ENCODE peak calls at places on chromosomes 3 and 15, in four cellular contexts. One of them, this sample, is unnamed.

GRCh38 chr15:54660356-54660755 is 536.4 kb downstream of the RSL24D1 start:
- DNase-seq in cardiac muscle cell: no peak
- DNase-seq in IMR-90: no peak
- DNase-seq in pancreas: no peak
- DNase-seq in this sample: no peak

GRCh38 chr3:52892625-52893311 is 4.6 kb downstream of the STIMATE start:
- DNase-seq in pancreas: no peak
- DNase-seq in IMR-90: no peak
- DNase-seq in cardiac muscle cell: peak
- DNase-seq in this sample: peak

GRCh38 chr3:126971891-126972351 is 11.0 kb upstream of the PLXNA1 start:
- DNase-seq in IMR-90: peak
- DNase-seq in cardiac muscle cell: peak
- DNase-seq in pancreas: peak
- DNase-seq in this sample: no peak

GRCh38 chr3:182794806-182795369 is 1.6 kb downstream of the ATP11B start:
- DNase-seq in pancreas: no peak
- DNase-seq in IMR-90: peak
- DNase-seq in cardiac muscle cell: peak
- DNase-seq in this sample: no peak

GRCh38 chr15:90400759-90401314 is 12.8 kb downstream of the IQGAP1 start:
- DNase-seq in IMR-90: peak
- DNase-seq in cardiac muscle cell: peak
- DNase-seq in pancreas: no peak
- DNase-seq in this sample: peak

GRCh38 chr3:174955513-174956001 is 96.4 kb downstream of the NAALADL2 start:
- DNase-seq in pancreas: no peak
- DNase-seq in cardiac muscle cell: peak
- DNase-seq in IMR-90: peak
- DNase-seq in this sample: no peak

GRCh38 chr3:8822141-8822540 is 52.7 kb upstream of the OXTR start:
- DNase-seq in cardiac muscle cell: peak
- DNase-seq in pancreas: no peak
- DNase-seq in IMR-90: peak
- DNase-seq in this sample: no peak

GRCh38 chr3:195257454-195258448 is 13.2 kb downstream of the XXYLT1 start:
- DNase-seq in cardiac muscle cell: no peak
- DNase-seq in IMR-90: peak
- DNase-seq in pancreas: no peak
- DNase-seq in this sample: no peak

GRCh38 chr15:88998980-88999713 is 86.0 kb upstream of the MFGE8 start:
- DNase-seq in cardiac muscle cell: no peak
- DNase-seq in IMR-90: no peak
- DNase-seq in pancreas: no peak
- DNase-seq in this sample: no peak

GRCh38 chr3:194135806-194136518 is at the start of gene HES1:
- DNase-seq in cardiac muscle cell: peak
- DNase-seq in IMR-90: peak
- DNase-seq in pancreas: peak
- DNase-seq in this sample: no peak

GRCh38 chr3:197183582-197183981 is 114.8 kb downstream of the DLG1 start:
- DNase-seq in IMR-90: no peak
- DNase-seq in pancreas: no peak
- DNase-seq in cardiac muscle cell: no peak
- DNase-seq in this sample: no peak

GRCh38 chr3:12413721-12414255 is 70.5 kb upstream of the TSEN2 start:
- DNase-seq in cardiac muscle cell: no peak
- DNase-seq in pancreas: no peak
- DNase-seq in IMR-90: no peak
- DNase-seq in this sample: no peak

GRCh38 chr3:154955907-154956533 is 124.1 kb upstream of the MME start:
- DNase-seq in cardiac muscle cell: no peak
- DNase-seq in pancreas: no peak
- DNase-seq in IMR-90: no peak
- DNase-seq in this sample: no peak

GRCh38 chr3:125165189-125165947 is 47.2 kb downstream of the SLC12A8 start:
- DNase-seq in IMR-90: peak
- DNase-seq in cardiac muscle cell: peak
- DNase-seq in pancreas: no peak
- DNase-seq in this sample: no peak

GRCh38 chr15:68366314-68366713 is 65.6 kb downstream of the ITGA11 start:
- DNase-seq in pancreas: no peak
- DNase-seq in cardiac muscle cell: no peak
- DNase-seq in IMR-90: no peak
- DNase-seq in this sample: no peak

GRCh38 chr3:104388624-104389023 is 978.1 kb upstream of the ALCAM start:
- DNase-seq in IMR-90: peak
- DNase-seq in cardiac muscle cell: peak
- DNase-seq in pancreas: no peak
- DNase-seq in this sample: no peak

GRCh38 chr3:2623463-2623862 is 486.7 kb downstream of the IL5RA start:
- DNase-seq in IMR-90: peak
- DNase-seq in pancreas: no peak
- DNase-seq in cardiac muscle cell: no peak
- DNase-seq in this sample: no peak

GRCh38 chr15:25846377-25846776 is 16.8 kb downstream of the ATP10A start:
- DNase-seq in pancreas: no peak
- DNase-seq in IMR-90: no peak
- DNase-seq in cardiac muscle cell: no peak
- DNase-seq in this sample: peak

GRCh38 chr15:73361331-73361730 is 7.4 kb downstream of the HCN4 start:
- DNase-seq in cardiac muscle cell: no peak
- DNase-seq in pancreas: no peak
- DNase-seq in IMR-90: no peak
- DNase-seq in this sample: no peak

GRCh38 chr15:90529369-90530249 is at the start of gene CRTC3:
- DNase-seq in IMR-90: peak
- DNase-seq in pancreas: peak
- DNase-seq in cardiac muscle cell: peak
- DNase-seq in this sample: peak

GRCh38 chr15:92958105-92958504 is 58.0 kb downstream of the CHD2 start:
- DNase-seq in cardiac muscle cell: peak
- DNase-seq in pancreas: no peak
- DNase-seq in IMR-90: peak
- DNase-seq in this sample: peak

GRCh38 chr15:52790941-52791751 is 1.0 kb upstream of the ONECUT1 start:
- DNase-seq in pancreas: peak
- DNase-seq in IMR-90: peak
- DNase-seq in cardiac muscle cell: peak
- DNase-seq in this sample: no peak

GRCh38 chr15:80709542-80709941 is 14.4 kb downstream of the ABHD17C start:
- DNase-seq in cardiac muscle cell: no peak
- DNase-seq in IMR-90: no peak
- DNase-seq in pancreas: no peak
- DNase-seq in this sample: no peak

GRCh38 chr3:9153763-9154601 is 95.5 kb downstream of the SRGAP3 start:
- DNase-seq in pancreas: no peak
- DNase-seq in IMR-90: no peak
- DNase-seq in cardiac muscle cell: peak
- DNase-seq in this sample: no peak

GRCh38 chr3:100045696-100046095 is 68.6 kb downstream of the FILIP1L start:
- DNase-seq in IMR-90: peak
- DNase-seq in pancreas: no peak
- DNase-seq in cardiac muscle cell: peak
- DNase-seq in this sample: no peak

GRCh38 chr3:73766599-73767378 is 142.0 kb upstream of the PDZRN3 start:
- DNase-seq in pancreas: no peak
- DNase-seq in cardiac muscle cell: peak
- DNase-seq in IMR-90: peak
- DNase-seq in this sample: no peak

GRCh38 chr3:192481638-192482037 is 245.7 kb downstream of the FGF12 start:
- DNase-seq in cardiac muscle cell: peak
- DNase-seq in pancreas: no peak
- DNase-seq in IMR-90: peak
- DNase-seq in this sample: no peak

GRCh38 chr15:63353261-63353660 is 28.4 kb downstream of the CA12 start:
- DNase-seq in cardiac muscle cell: no peak
- DNase-seq in pancreas: no peak
- DNase-seq in IMR-90: no peak
- DNase-seq in this sample: no peak

GRCh38 chr15:99707481-99708270 is 25.6 kb downstream of the LYSMD4 start:
- DNase-seq in cardiac muscle cell: no peak
- DNase-seq in pancreas: no peak
- DNase-seq in IMR-90: peak
- DNase-seq in this sample: no peak
- H3K4me3 ChIP-seq in cardiac muscle cell: no peak
- H3K4me3 ChIP-seq in pancreas: no peak
- H3K4me3 ChIP-seq in IMR-90: no peak
- H3K4me3 ChIP-seq in this sample: peak

GRCh38 chr15:96349933-96350292 is 19.4 kb downstream of the NR2F2 start:
- DNase-seq in IMR-90: no peak
- DNase-seq in cardiac muscle cell: no peak
- DNase-seq in pancreas: no peak
- DNase-seq in this sample: no peak

GRCh38 chr15:96347181-96348111 is 16.9 kb downstream of the NR2F2 start:
- DNase-seq in IMR-90: no peak
- DNase-seq in pancreas: no peak
- DNase-seq in cardiac muscle cell: peak
- DNase-seq in this sample: no peak

GRCh38 chr15:96349034-96349932 is 18.8 kb downstream of the NR2F2 start:
- DNase-seq in cardiac muscle cell: no peak
- DNase-seq in pancreas: no peak
- DNase-seq in IMR-90: no peak
- DNase-seq in this sample: no peak

GRCh38 chr15:96350321-96350720 is 19.8 kb downstream of the NR2F2 start:
- DNase-seq in pancreas: no peak
- DNase-seq in cardiac muscle cell: no peak
- DNase-seq in IMR-90: no peak
- DNase-seq in this sample: no peak

DNA sequence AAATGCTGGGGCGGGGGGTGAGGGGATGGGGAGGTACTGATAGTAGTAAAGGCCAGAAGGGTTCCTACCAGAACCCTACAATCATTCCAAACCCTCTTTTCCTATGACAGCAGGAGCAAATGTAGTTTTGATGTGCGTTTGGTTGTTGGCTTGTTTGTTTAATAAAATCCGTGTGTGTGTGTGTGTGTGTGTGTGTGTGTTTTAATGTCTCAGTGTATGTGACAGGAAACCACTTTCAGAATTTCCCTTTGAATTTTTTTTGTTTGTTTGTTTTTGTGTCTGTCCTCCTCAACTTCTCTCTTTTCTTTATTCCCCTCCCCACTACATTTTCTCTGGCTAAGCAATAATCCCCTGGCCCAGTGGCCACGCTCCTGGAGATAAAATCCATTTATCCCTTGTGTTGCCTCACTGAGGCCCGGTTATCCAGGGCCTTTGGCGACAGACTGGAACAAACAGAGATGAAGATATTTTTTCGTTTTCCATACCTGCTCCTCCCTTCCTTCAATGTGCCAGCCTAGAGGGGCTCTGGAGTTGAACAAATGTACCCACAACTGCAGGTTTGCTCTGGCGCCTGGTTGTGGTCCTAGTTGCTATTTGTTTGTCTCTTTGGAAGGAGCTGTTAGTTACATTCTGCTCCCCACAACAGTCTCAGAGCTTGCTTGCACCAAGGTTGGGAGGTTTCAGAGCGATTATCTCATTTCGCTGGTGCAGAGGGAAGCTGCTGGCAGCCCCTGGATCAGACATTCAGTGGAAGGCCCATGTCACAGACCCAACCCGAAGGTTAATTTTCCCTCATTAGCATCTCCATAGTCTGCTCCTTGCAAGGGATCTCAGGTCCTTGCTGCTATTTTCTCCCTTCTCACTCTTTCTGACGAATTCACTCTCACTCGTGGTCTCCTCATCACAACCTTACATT is 17.9 kb downstream of the NR2F2 start:
- DNase-seq in cardiac muscle cell: no peak
- DNase-seq in IMR-90: no peak
- DNase-seq in pancreas: no peak
- DNase-seq in this sample: no peak
- H3K27ac ChIP-seq in cardiac muscle cell: no peak
- H3K27ac ChIP-seq in IMR-90: peak
- H3K27ac ChIP-seq in pancreas: no peak
- H3K27ac ChIP-seq in this sample: no peak

DNA sequence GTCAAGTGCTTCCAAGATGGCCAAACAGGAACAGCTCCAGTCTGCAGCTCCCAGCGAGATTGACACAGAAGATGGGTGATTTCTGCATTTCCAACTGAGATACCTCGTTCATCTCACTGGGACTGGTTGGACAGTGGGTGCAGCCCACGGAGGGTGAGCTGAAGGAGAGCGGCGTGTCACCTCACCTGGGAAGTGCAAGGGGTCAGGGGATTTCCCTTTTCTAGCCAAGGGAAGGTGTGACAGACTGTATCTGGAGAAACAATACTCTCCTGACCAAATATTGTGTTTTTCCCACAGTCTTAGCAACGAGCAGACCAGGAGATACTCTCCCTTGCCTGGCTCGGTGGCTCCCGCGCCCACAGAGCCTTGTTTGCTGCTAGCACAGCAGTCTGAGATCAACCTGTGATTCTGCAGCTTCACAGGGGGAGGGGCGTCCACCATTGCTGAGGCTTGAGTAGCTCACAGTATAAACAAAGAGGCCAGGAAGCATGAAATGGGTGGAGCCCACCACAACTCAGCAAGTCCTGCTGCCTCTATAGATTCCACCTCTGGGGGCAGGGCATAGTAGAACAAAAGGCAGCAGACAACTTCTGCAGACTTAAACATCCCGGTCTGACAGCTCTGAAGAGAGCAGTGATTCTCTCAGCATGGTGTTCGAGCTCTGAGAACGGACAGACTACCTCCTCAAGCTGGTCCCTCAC is 293.5 kb upstream of the SUCLG2 start:
- DNase-seq in IMR-90: no peak
- DNase-seq in pancreas: peak
- DNase-seq in cardiac muscle cell: no peak
- DNase-seq in this sample: peak
- H3K4me3 ChIP-seq in IMR-90: no peak
- H3K4me3 ChIP-seq in pancreas: no peak
- H3K4me3 ChIP-seq in cardiac muscle cell: no peak
- H3K4me3 ChIP-seq in this sample: peak

DNA sequence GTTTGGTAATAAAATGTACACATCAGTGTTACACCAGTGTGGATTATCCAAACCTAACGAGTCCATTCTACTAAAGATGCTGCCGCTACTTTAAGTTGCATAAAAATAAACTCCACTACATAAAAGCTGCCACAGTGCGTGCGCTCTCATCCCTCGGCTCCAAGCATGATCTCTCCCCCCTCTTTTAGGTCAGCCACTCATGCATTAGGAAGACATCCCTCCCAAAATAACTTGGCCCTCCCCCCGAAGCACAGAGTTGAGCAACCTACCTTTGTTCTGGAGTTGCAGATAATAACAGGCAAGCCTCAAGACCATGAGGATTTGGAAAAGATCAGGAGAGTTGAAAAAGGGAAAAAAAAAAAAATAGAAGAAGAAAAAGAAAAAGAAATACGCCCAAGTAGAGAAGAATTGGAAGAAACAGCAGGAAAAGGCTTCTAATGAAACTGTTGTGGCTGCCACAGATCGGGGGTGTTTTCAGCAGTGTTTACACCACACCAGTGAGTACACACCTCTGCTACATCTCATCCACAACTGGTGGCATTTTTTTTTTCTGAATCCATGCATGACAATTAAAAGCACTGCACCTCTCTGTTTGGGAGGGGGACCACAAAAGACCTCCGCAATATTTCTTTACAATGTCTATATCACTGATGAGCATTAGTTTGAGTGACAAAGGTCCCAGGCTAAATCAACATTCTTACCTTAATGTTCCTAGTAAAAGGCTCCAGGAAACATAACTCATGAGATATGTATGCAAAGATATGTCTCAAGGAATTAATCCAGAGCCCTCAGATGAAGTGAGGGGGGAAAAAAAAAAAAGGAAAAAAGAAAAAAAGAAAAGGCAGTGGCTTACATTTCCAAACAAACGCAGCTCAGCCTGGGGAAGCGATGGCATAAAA is 339.1 kb downstream of the FOXP1 start:
- DNase-seq in IMR-90: peak
- DNase-seq in pancreas: no peak
- DNase-seq in cardiac muscle cell: peak
- DNase-seq in this sample: no peak
- H3K27ac ChIP-seq in IMR-90: peak
- H3K27ac ChIP-seq in pancreas: no peak
- H3K27ac ChIP-seq in cardiac muscle cell: peak
- H3K27ac ChIP-seq in this sample: no peak